ENCODE peak calls at places on chromosomes 7 and 10, in four cellular contexts. T, Q, K and U are unnamed samples.

GRCh38 chr10:14478639-14479038 is 147.9 kb upstream of the FRMD4A start:
- DNase-seq in T (no peak), Q (peak), K (peak), U (no peak)

GRCh38 chr7:112866424-112866823 is 76.2 kb upstream of the TMEM168 start:
- DNase-seq in T (no peak), Q (no peak), K (no peak), U (peak)

GRCh38 chr10:28722065-28722803 is 44.9 kb downstream of the BAMBI start:
- DNase-seq in T (no peak), Q (peak), K (no peak), U (no peak)

GRCh38 chr10:30804478-30805055 is 175.0 kb upstream of the LYZL2 start:
- DNase-seq in T (no peak), Q (no peak), K (no peak), U (no peak)

GRCh38 chr7:103995554-103995953 is 6.1 kb upstream of the RELN start:
- DNase-seq in T (no peak), Q (no peak), K (no peak), U (no peak)

GRCh38 chr7:80135306-80136104 is 874 bp downstream of the GNAI1 start:
- DNase-seq in T (no peak), Q (peak), K (peak), U (peak)

GRCh38 chr10:89025453-89025852 is 34.9 kb downstream of the FAS start:
- DNase-seq in T (no peak), Q (no peak), K (no peak), U (no peak)

GRCh38 chr10:35219906-35220890 is 93.6 kb downstream of the CREM start:
- DNase-seq in T (no peak), Q (no peak), K (no peak), U (no peak)

GRCh38 chr10:76433161-76434005 is 1002.0 kb downstream of the LRMDA start:
- DNase-seq in T (no peak), Q (no peak), K (no peak), U (no peak)

GRCh38 chr7:98163704-98164478 is 47.3 kb upstream of the BHLHA15 start:
- DNase-seq in T (no peak), Q (no peak), K (no peak), U (no peak)

GRCh38 chr7:92075455-92076158 is 58.7 kb downstream of the CYP51A1 start:
- DNase-seq in T (no peak), Q (no peak), K (no peak), U (no peak)

GRCh38 chr10:100470367-100470766 is 7.6 kb downstream of the WNT8B start:
- DNase-seq in T (no peak), Q (no peak), K (no peak), U (no peak)

GRCh38 chr10:68172324-68172723 is 59.6 kb downstream of the ATOH7 start:
- DNase-seq in T (no peak), Q (no peak), K (no peak), U (no peak)

GRCh38 chr7:80614911-80615310 is 23.5 kb upstream of the CD36 start:
- DNase-seq in T (no peak), Q (no peak), K (no peak), U (no peak)

GRCh38 chr10:25501912-25502311 is 327.1 kb downstream of the GPR158 start:
- DNase-seq in T (no peak), Q (no peak), K (no peak), U (no peak)

GRCh38 chr10:130967784-130968183 is 343.7 kb downstream of the TCERG1L start:
- DNase-seq in T (no peak), Q (no peak), K (no peak), U (no peak)

GRCh38 chr7:19772323-19772722 is 1.1 kb downstream of the TMEM196 start:
- DNase-seq in T (no peak), Q (no peak), K (no peak), U (no peak)

GRCh38 chr7:19116121-19117080 is 1.0 kb downstream of the TWIST1 start:
- DNase-seq in T (no peak), Q (no peak), K (no peak), U (no peak)

GRCh38 chr10:103808784-103809183 is 46.6 kb downstream of the SH3PXD2A start:
- DNase-seq in T (no peak), Q (no peak), K (no peak), U (no peak)

GRCh38 chr7:2131791-2132190 is 101.0 kb downstream of the MAD1L1 start:
- DNase-seq in T (no peak), Q (no peak), K (no peak), U (no peak)